ENCODE peak calls at places on chromosomes 16 and 17, in ten cellular contexts. A, H, U, Q, W, C, R, N, J and X are unnamed samples.

GRCh38 chr17:47732399-47733046 is 513 bp upstream of the TBX21 start:
- DNase-seq in A (no peak), H (no peak), U (no peak), Q (no peak), W (no peak), C (no peak), R (no peak), N (no peak), J (no peak), X (no peak)

GRCh38 chr16:54633943-54634362 is 296.7 kb upstream of the IRX5 start:
- DNase-seq in A (no peak), H (peak), U (peak), Q (no peak), W (peak), C (no peak), R (peak), N (no peak), J (no peak), X (no peak)

GRCh38 chr16:70679653-70680494 is 6.0 kb downstream of the MTSS2 start:
- DNase-seq in A (peak), H (peak), U (no peak), Q (no peak), W (no peak), C (no peak), R (no peak), N (peak), J (no peak), X (no peak)

GRCh38 chr17:31388770-31389672 is 2.5 kb upstream of the RAB11FIP4 start:
- DNase-seq in A (no peak), H (peak), U (no peak), Q (no peak), W (no peak), C (peak), R (no peak), N (no peak), J (no peak), X (no peak)

GRCh38 chr16:13969711-13970110 is 49.8 kb downstream of the ERCC4 start:
- DNase-seq in A (no peak), H (no peak), U (no peak), Q (no peak), W (no peak), C (no peak), R (no peak), N (no peak), J (no peak), X (no peak)

GRCh38 chr16:14172200-14172805 is 101.2 kb downstream of the MRTFB start:
- DNase-seq in A (no peak), H (no peak), U (no peak), Q (peak), W (no peak), C (no peak), R (no peak), N (no peak), J (peak), X (no peak)

GRCh38 chr16:19008245-19008644 is 24.5 kb downstream of the TMC7 start:
- DNase-seq in A (no peak), H (peak), U (no peak), Q (peak), W (no peak), C (no peak), R (no peak), N (no peak), J (peak), X (no peak)

GRCh38 chr16:29962344-29962994 is 590 bp downstream of the TMEM219 start:
- DNase-seq in A (no peak), H (no peak), U (no peak), Q (peak), W (no peak), C (no peak), R (no peak), N (no peak), J (peak), X (no peak)

GRCh38 chr17:78267257-78268073 is 36.0 kb downstream of the TMEM235 start:
- DNase-seq in A (no peak), H (no peak), U (no peak), Q (no peak), W (no peak), C (no peak), R (no peak), N (no peak), J (no peak), X (no peak)

GRCh38 chr17:9672266-9672665 is 26.9 kb downstream of the USP43 start:
- DNase-seq in A (no peak), H (no peak), U (no peak), Q (no peak), W (no peak), C (no peak), R (no peak), N (no peak), J (no peak), X (no peak)

GRCh38 chr17:17088511-17089205 is 46.4 kb downstream of the MPRIP start:
- DNase-seq in A (no peak), H (no peak), U (no peak), Q (no peak), W (no peak), C (no peak), R (no peak), N (no peak), J (no peak), X (no peak)

GRCh38 chr16:4461250-4462085 is 13.0 kb downstream of the NMRAL1 start:
- DNase-seq in A (no peak), H (peak), U (no peak), Q (no peak), W (no peak), C (no peak), R (no peak), N (no peak), J (no peak), X (no peak)

GRCh38 chr17:27976331-27976730 is 66.1 kb upstream of the NLK start:
- DNase-seq in A (no peak), H (no peak), U (no peak), Q (no peak), W (no peak), C (no peak), R (no peak), N (no peak), J (no peak), X (no peak)

GRCh38 chr16:27399969-27400368 is 2.0 kb upstream of the IL21R start:
- DNase-seq in A (no peak), H (no peak), U (no peak), Q (no peak), W (no peak), C (no peak), R (no peak), N (no peak), J (no peak), X (no peak)

GRCh38 chr17:36597229-36597628 is 4.2 kb upstream of the MRM1 start:
- DNase-seq in A (no peak), H (no peak), U (no peak), Q (no peak), W (no peak), C (no peak), R (no peak), N (no peak), J (no peak), X (no peak)

GRCh38 chr17:58786586-58787295 is 31.1 kb downstream of the PPM1E start:
- DNase-seq in A (no peak), H (no peak), U (peak), Q (peak), W (no peak), C (no peak), R (peak), N (no peak), J (peak), X (no peak)

GRCh38 chr16:9115277-9115676 is 23.8 kb downstream of the HAPSTR1 start:
- DNase-seq in A (no peak), H (no peak), U (no peak), Q (no peak), W (no peak), C (no peak), R (no peak), N (no peak), J (peak), X (no peak)

GRCh38 chr17:66983414-66984021 is 19.0 kb downstream of the CACNG4 start:
- DNase-seq in A (no peak), H (no peak), U (no peak), Q (no peak), W (no peak), C (no peak), R (no peak), N (no peak), J (no peak), X (no peak)

GRCh38 chr16:16063685-16064084 is 114.3 kb downstream of the ABCC1 start:
- DNase-seq in A (no peak), H (no peak), U (no peak), Q (no peak), W (no peak), C (no peak), R (no peak), N (no peak), J (no peak), X (no peak)

GRCh38 chr17:48832491-48832890 is 1.7 kb downstream of the CALCOCO2 start:
- DNase-seq in A (no peak), H (no peak), U (no peak), Q (no peak), W (no peak), C (no peak), R (no peak), N (no peak), J (no peak), X (no peak)

DNA sequence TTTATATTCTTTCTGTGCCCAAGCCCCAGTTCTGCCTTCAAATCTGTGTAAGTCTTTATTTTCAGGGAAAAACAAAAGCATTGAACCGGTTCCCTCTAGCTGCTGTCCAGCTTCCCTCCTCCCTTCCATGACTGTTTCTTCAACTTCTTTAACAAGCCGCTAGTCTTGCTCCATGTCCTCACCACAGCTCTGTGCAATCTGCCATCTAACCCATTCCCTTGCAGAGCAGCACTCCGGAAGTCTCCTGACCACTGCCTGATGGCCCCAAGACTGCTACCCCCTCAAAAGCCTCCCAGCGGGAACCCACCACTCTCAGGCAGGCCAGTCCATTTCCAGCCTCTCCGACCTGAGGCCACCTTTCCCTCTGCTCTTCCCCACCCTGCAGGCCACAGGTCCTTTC is 16.9 kb downstream of the EMC8 start:
- DNase-seq in A (no peak), H (no peak), U (no peak), Q (no peak), W (no peak), C (no peak), R (no peak), N (no peak), J (peak), X (no peak)
- H3K27ac ChIP-seq in A (no peak), H (no peak), U (no peak), Q (no peak), W (no peak), C (no peak), R (no peak), N (no peak), J (no peak), X (no peak)

DNA sequence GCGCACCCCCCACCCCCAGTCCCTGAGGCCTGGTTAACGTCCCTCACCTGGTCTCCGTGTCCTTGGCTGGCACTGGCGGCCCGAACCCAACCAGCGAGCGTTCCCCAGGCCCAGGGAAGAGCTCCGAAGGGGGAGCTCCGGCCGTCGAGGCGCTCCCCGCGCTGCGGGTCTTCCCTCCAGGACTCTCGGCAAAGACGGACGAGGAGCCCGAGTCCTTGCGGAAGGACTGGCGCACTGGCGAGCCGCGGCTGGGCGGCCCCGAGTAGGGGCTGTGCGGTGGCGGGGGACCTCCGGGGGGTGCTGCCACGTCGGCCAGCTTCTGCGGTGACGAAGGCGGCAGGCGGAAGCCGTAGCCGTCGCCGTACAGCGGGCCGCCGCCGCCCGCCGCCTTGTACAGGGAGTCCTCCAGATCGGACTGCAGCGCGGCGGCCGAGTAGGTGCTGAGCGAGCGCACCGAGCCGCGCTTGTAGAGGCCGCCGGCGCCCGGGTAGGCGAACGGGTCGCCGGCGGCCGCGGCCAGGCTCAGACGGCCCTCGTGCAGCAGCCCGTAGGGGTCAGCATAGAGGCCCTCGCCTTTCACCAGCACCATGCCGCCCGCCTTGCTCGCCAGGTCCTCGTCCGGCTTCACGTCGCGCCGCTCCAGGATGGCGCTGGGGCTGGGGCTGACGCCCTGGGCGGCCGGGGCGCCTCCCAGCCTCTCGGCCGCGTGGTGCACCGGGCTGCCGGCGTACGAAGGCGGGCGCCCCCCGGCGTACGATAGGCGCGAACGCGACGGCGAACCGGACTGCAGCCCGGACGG is 44.1 kb downstream of the SRCIN1 start:
- DNase-seq in A (no peak), H (peak), U (no peak), Q (no peak), W (no peak), C (no peak), R (no peak), N (peak), J (no peak), X (no peak)
- H3K27ac ChIP-seq in A (no peak), H (no peak), U (no peak), Q (no peak), W (no peak), C (no peak), R (no peak), N (no peak), J (no peak), X (no peak)

GRCh38 chr16:67463691-67464090 is 17.3 kb downstream of the ATP6V0D1 start:
- DNase-seq in A (no peak), H (no peak), U (no peak), Q (no peak), W (no peak), C (no peak), R (no peak), N (no peak), J (no peak), X (no peak)

GRCh38 chr16:67462279-67462655 is 18.7 kb downstream of the ATP6V0D1 start:
- DNase-seq in A (no peak), H (no peak), U (no peak), Q (no peak), W (no peak), C (no peak), R (no peak), N (no peak), J (no peak), X (no peak)

GRCh38 chr16:67464565-67464964 is 16.4 kb downstream of the ATP6V0D1 start:
- DNase-seq in A (no peak), H (no peak), U (peak), Q (no peak), W (no peak), C (no peak), R (no peak), N (no peak), J (no peak), X (no peak)

GRCh38 chr16:67461600-67462278 is 19.2 kb downstream of the ATP6V0D1 start:
- DNase-seq in A (no peak), H (no peak), U (no peak), Q (no peak), W (no peak), C (no peak), R (no peak), N (peak), J (no peak), X (no peak)

GRCh38 chr16:67463059-67463458 is 17.9 kb downstream of the ATP6V0D1 start:
- DNase-seq in A (no peak), H (no peak), U (no peak), Q (no peak), W (no peak), C (no peak), R (no peak), N (no peak), J (no peak), X (no peak)
- H3K27ac ChIP-seq in A (no peak), H (no peak), U (no peak), Q (no peak), W (no peak), C (no peak), R (no peak), N (no peak), J (no peak), X (peak)

GRCh38 chr16:89303604-89304003 is 86.1 kb downstream of the ZNF778 start:
- DNase-seq in A (no peak), H (no peak), U (no peak), Q (no peak), W (no peak), C (no peak), R (no peak), N (no peak), J (no peak), X (no peak)

GRCh38 chr16:89307421-89307805 is 89.9 kb downstream of the ZNF778 start:
- DNase-seq in A (no peak), H (no peak), U (no peak), Q (no peak), W (no peak), C (no peak), R (no peak), N (no peak), J (no peak), X (no peak)

GRCh38 chr16:89300976-89301360 is 83.5 kb downstream of the ZNF778 start:
- DNase-seq in A (peak), H (no peak), U (no peak), Q (no peak), W (no peak), C (no peak), R (no peak), N (no peak), J (no peak), X (no peak)

GRCh38 chr16:89304941-89305705 is 87.6 kb downstream of the ZNF778 start:
- DNase-seq in A (no peak), H (no peak), U (no peak), Q (no peak), W (no peak), C (no peak), R (no peak), N (no peak), J (no peak), X (no peak)

DNA sequence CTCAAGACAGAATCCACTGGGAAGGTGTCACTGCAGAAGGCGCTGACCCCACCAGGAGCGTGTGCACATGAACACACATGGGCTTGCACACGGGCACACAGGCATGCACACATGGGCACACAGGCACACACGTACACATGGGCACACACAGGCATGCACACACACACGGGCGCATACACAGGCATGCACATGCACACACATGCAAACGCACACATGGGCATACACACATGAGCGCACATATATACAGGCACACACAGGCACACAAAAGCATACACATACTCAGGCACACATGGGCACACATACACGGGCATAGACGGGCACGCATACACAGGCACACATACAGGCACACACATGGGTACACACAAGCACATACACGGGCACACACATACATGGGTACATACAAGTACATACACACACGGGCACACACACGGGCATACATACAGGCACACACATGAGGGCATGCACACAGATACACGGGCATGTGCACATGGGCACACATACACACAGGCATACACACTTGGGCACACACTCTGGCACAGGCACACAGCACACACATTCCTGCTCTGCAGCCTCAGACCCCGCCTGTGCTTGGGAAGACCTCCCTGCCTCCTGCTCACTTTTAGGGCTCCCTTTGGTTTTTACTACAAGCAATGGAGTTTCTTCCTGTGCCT is 86.8 kb downstream of the ZNF778 start:
- DNase-seq in A (no peak), H (no peak), U (no peak), Q (no peak), W (no peak), C (no peak), R (no peak), N (no peak), J (no peak), X (no peak)
- H3K27ac ChIP-seq in A (no peak), H (no peak), U (no peak), Q (no peak), W (no peak), C (no peak), R (no peak), N (no peak), J (no peak), X (no peak)

GRCh38 chr17:1724351-1724868 is at the start of gene WDR81:
- DNase-seq in A (peak), H (peak), U (peak), Q (no peak), W (peak), C (peak), R (peak), N (peak), J (peak), X (no peak)

GRCh38 chr17:1726626-1727257 is 2.2 kb downstream of the WDR81 start:
- DNase-seq in A (no peak), H (no peak), U (no peak), Q (no peak), W (no peak), C (no peak), R (no peak), N (no peak), J (no peak), X (no peak)

GRCh38 chr17:1725642-1726511 is 1.4 kb downstream of the WDR81 start:
- DNase-seq in A (peak), H (no peak), U (no peak), Q (no peak), W (no peak), C (no peak), R (no peak), N (no peak), J (no peak), X (no peak)

GRCh38 chr17:1727258-1727789 is 2.8 kb downstream of the WDR81 start:
- DNase-seq in A (no peak), H (no peak), U (no peak), Q (no peak), W (no peak), C (no peak), R (no peak), N (no peak), J (no peak), X (no peak)

DNA sequence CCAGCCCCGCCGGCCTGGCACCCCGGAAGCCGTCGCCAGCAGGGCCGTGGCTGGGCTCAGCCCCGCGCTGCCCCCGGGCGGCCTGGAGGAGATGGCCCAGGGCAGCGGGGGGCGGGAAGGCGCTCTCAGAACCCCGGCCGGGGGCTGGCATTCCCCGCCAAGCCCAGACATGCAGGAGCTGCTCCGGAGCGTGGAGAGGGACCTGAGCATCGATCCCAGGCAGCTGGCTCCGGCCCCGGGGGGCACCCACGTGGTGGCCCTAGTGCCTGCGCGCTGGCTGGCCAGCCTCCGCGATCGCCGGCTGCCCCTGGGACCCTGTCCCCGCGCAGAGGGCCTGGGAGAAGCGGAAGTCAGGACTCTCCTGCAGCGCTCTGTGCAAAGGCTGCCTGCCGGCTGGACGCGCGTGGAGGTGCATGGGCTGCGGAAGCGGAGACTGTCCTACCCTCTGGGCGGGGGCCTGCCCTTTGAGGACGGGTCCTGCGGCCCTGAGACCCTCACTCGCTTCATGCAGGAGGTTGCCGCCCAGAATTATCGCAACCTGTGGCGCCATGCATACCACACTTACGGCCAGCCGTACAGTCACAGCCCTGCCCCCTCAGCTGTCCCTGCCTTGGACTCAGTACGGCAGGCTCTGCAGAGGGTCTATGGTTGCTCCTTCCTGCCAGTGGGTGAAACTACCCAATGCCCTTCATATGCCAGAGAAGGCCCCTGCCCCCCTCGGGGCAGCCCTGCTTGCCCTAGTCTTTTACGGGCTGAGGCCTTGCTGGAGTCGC is 551 bp downstream of the WDR81 start:
- DNase-seq in A (peak), H (peak), U (no peak), Q (no peak), W (no peak), C (no peak), R (no peak), N (peak), J (no peak), X (no peak)
- H3K27ac ChIP-seq in A (peak), H (no peak), U (peak), Q (no peak), W (peak), C (peak), R (peak), N (peak), J (peak), X (peak)